ENCODE peak calls at places on chromosomes 1 and 21, in nine cellular contexts. D is body of pancreas, N is epithelial cell of esophagus, E is OCI-LY7, J is fibroblast of lung, U is tibial nerve, H is GM13976, S is fibroblast of the aortic adventitia, R is cardiac muscle cell. F is an unnamed sample.

GRCh38 chr1:54549181-54549924 is 1.3 kb downstream of the ACOT11 start:
- DNase-seq in D (no peak), N (no peak), E (no peak), J (no peak), U (no peak), H (peak; percentile 10), S (no peak), R (no peak), F (no peak)

GRCh38 chr21:29520146-29520545 is 221.4 kb downstream of the BACH1 start:
- DNase-seq in D (no peak), N (no peak), E (no peak), J (no peak), U (no peak), H (no peak), S (peak; percentile 61), R (no peak), F (no peak)

GRCh38 chr1:225329041-225329440 is 98.8 kb downstream of the LBR start:
- DNase-seq in D (no peak), N (peak; percentile 45), E (no peak), J (peak; percentile 15), U (no peak), H (no peak), S (no peak), R (no peak), F (peak; percentile 36)

GRCh38 chr1:44609768-44610526 is 64.3 kb downstream of the TMEM53 start:
- DNase-seq in D (no peak), N (no peak), E (no peak), J (no peak), U (no peak), H (no peak), S (no peak), R (no peak), F (no peak)

GRCh38 chr1:218887141-218887925 is 286.3 kb upstream of the LYPLAL1 start:
- DNase-seq in D (no peak), N (peak; percentile 36), E (no peak), J (no peak), U (no peak), H (no peak), S (no peak), R (no peak), F (peak; percentile 64)

GRCh38 chr1:114892194-114892918 is 37.7 kb downstream of the SYCP1 start:
- DNase-seq in D (no peak), N (no peak), E (no peak), J (no peak), U (no peak), H (no peak), S (no peak), R (no peak), F (no peak)

GRCh38 chr1:84712288-84712874 is 22.1 kb upstream of the SSX2IP start:
- DNase-seq in D (no peak), N (no peak), E (no peak), J (peak; percentile 89), U (no peak), H (no peak), S (peak; percentile 92), R (no peak), F (no peak)

GRCh38 chr1:91282695-91283420 is 121.8 kb downstream of the HFM1 start:
- DNase-seq in D (peak; percentile 66), N (peak; percentile 76), E (peak; percentile 64), J (peak; percentile 85), U (peak; percentile 23), H (peak; percentile 49), S (peak; percentile 90), R (peak; percentile 74), F (peak; percentile 10)

GRCh38 chr1:223521150-223521549 is 127.9 kb downstream of the CCDC185 start:
- DNase-seq in D (no peak), N (no peak), E (no peak), J (no peak), U (no peak), H (no peak), S (no peak), R (no peak), F (no peak)

GRCh38 chr1:147600119-147601111 is 59.1 kb downstream of the BCL9 start:
- DNase-seq in D (no peak), N (peak; percentile 61), E (peak; percentile 15), J (peak; percentile 39), U (no peak), H (no peak), S (peak; percentile 28), R (peak; percentile 17), F (no peak)

GRCh38 chr1:34794001-34794789 is 1.4 kb downstream of the GJA4 start:
- DNase-seq in D (no peak), N (peak; percentile 64), E (no peak), J (no peak), U (no peak), H (no peak), S (no peak), R (no peak), F (no peak)

GRCh38 chr1:166489670-166490436 is 323.1 kb upstream of the FAM78B start:
- DNase-seq in D (no peak), N (peak; percentile 20), E (peak; percentile 40), J (no peak), U (no peak), H (peak; percentile 16), S (peak; percentile 5), R (no peak), F (no peak)

GRCh38 chr1:228862542-228863505 is 127.5 kb downstream of the RHOU start:
- DNase-seq in D (no peak), N (no peak), E (no peak), J (peak; percentile 30), U (no peak), H (no peak), S (peak; percentile 14), R (no peak), F (no peak)

GRCh38 chr1:240342251-240342625 is 250.6 kb downstream of the FMN2 start:
- DNase-seq in D (no peak), N (no peak), E (no peak), J (peak; percentile 13), U (no peak), H (no peak), S (no peak), R (no peak), F (no peak)

GRCh38 chr1:25694591-25695007 is 78.0 kb downstream of the MAN1C1 start:
- DNase-seq in D (no peak), N (no peak), E (no peak), J (peak; percentile 77), U (no peak), H (no peak), S (peak; percentile 76), R (no peak), F (no peak)

GRCh38 chr1:25694167-25694566 is 77.6 kb downstream of the MAN1C1 start:
- DNase-seq in D (no peak), N (no peak), E (no peak), J (peak; percentile 79), U (no peak), H (no peak), S (peak; percentile 88), R (peak; percentile 31), F (no peak)

GRCh38 chr1:25697426-25698220 is 81.0 kb downstream of the MAN1C1 start:
- DNase-seq in D (no peak), N (peak; percentile 74), E (no peak), J (no peak), U (no peak), H (no peak), S (no peak), R (no peak), F (peak; percentile 44)

GRCh38 chr1:25695991-25696330 is 79.4 kb downstream of the MAN1C1 start:
- DNase-seq in D (no peak), N (peak; percentile 96), E (no peak), J (peak; percentile 93), U (no peak), H (no peak), S (peak; percentile 91), R (no peak), F (peak; percentile 77)

GRCh38 chr1:25695066-25695990 is 78.7 kb downstream of the MAN1C1 start:
- DNase-seq in D (peak; percentile 63), N (peak; percentile 94), E (no peak), J (peak; percentile 100), U (peak; percentile 65), H (no peak), S (peak; percentile 99), R (peak; percentile 94), F (peak; percentile 77)
- TF ChIP-seq CTCF in D (no peak), N (peak; percentile 11), E (peak; percentile 44), J (peak; percentile 32), U (no peak), H (no peak), S (peak; percentile 42), R (peak; percentile 53), F (peak; percentile 13)

DNA sequence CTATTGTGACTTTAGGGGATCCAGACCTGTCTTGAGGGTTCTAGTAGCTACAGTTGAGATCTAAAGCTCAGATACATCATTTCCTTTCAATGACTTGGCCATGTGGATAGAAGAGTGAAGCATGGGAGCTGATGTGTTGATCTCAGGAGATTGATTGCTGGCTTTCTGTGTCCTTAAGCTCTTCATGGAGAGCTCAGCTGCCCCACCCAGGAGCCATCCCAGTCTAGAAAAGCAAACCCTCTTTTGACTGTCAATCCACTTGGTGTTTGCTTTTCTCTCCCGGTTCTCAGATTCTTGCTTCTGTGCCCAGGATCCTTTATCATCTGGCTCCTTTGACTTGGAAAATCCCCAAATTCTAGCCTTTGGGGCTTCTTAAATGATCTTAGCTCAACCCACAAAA is 87.2 kb downstream of the ATP1A1 start:
- DNase-seq in D (no peak), N (no peak), E (no peak), J (no peak), U (no peak), H (no peak), S (peak; percentile 53), R (no peak), F (no peak)
- TF ChIP-seq CTCF in D (no peak), N (no peak), E (no peak), J (no peak), U (no peak), H (no peak), S (no peak), R (no peak), F (no peak)

DNA sequence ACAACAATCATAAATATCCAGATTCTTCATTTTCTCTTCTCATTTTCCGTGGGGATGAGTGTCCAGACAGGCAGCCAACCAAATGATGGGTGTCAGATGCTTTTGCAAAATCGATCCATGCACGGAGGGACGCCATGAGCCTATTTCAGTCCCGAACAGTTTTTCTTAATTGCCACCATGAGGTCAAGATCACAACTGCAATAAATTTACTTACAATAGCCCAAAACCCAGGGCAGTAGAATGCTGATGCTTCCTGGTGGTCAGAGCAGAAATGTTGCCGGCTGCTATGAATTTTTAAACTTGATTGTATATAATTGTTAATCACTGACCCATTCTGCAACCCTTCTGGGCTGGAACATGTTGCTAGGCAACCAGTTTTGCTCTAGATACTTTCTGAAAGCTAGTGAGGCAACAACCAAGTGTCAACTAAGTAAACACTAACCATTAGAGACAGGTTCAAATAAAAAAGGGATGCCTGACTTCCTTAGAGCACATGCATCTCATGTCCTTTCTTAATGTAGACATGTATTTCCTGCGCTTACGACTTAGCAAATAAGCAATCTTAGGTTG is 132.6 kb upstream of the TIAM1 start:
- DNase-seq in D (no peak), N (no peak), E (no peak), J (no peak), U (no peak), H (no peak), S (peak; percentile 8), R (no peak), F (no peak)
- TF ChIP-seq CTCF in D (no peak), N (no peak), E (no peak), J (no peak), U (no peak), H (no peak), S (peak; percentile 2), R (peak; percentile 37), F (peak; percentile 4)

GRCh38 chr1:37509181-37509580 is 5.4 kb downstream of the MEAF6 start:
- DNase-seq in D (no peak), N (peak; percentile 4), E (peak; percentile 32), J (no peak), U (no peak), H (no peak), S (no peak), R (no peak), F (no peak)
- TF ChIP-seq CTCF in D (no peak), N (peak; percentile 24), E (peak; percentile 68), J (peak; percentile 14), U (no peak), H (no peak), S (peak; percentile 18), R (no peak), F (peak; percentile 28)

F was measured in foreskin keratinocyte.